ENCODE peak calls at places on chromosome 16, in ten cellular contexts. W is Karpas-422; E is heart left ventricle; K is dorsolateral prefrontal cortex; Y is CD8-positive, alpha-beta memory T cell; X is thoracic aorta; P is tibial artery; Q is GM23248; T is hepatocyte; C is GM23338. S is an unnamed sample.

GRCh38 chr16:24645739-24646645 is 83.5 kb upstream of the TNRC6A start:
- DNase-seq in K (no peak), P (no peak), T (peak; percentile 71), W (no peak), X (peak; percentile 28), Q (peak; percentile 98), C (no peak), E (no peak), Y (no peak), S (no peak)

GRCh38 chr16:24075929-24076716 is 180.0 kb upstream of the CACNG3 start:
- DNase-seq in X (no peak), C (peak; percentile 22), P (no peak), Y (no peak), Q (peak; percentile 2), E (no peak), W (no peak), K (no peak), T (peak; percentile 40), S (no peak)

GRCh38 chr16:50744911-50745310 is 3.0 kb downstream of the CYLD start:
- DNase-seq in X (no peak), Y (no peak), E (no peak), K (no peak), W (no peak), C (no peak), T (no peak), Q (peak; percentile 54), P (no peak), S (no peak)

GRCh38 chr16:79062336-79062735 is 538.2 kb downstream of the MAF start:
- DNase-seq in E (no peak), W (no peak), Q (no peak), T (no peak), P (no peak), C (no peak), X (no peak), K (no peak), Y (no peak), S (no peak)

GRCh38 chr16:14249291-14250032 is 178.3 kb downstream of the MRTFB start:
- DNase-seq in P (no peak), Q (peak; percentile 61), X (no peak), K (no peak), Y (peak; percentile 9), C (peak; percentile 71), T (peak; percentile 40), W (peak; percentile 85), E (no peak), S (peak; percentile 58)

GRCh38 chr16:3328643-3329042 is 23.3 kb downstream of the ZNF75A start:
- DNase-seq in C (no peak), K (no peak), P (no peak), Y (no peak), E (no peak), T (no peak), X (no peak), W (peak; percentile 27), Q (no peak), S (no peak)

GRCh38 chr16:22898874-22899348 is 84.9 kb downstream of the HS3ST2 start:
- DNase-seq in Y (peak; percentile 3), T (peak; percentile 85), X (peak; percentile 10), K (peak; percentile 73), E (peak; percentile 75), P (peak; percentile 71), C (peak; percentile 96), Q (peak; percentile 51), W (peak; percentile 89), S (peak; percentile 85)

GRCh38 chr16:75341934-75342811 is 90.7 kb upstream of the BCAR1 start:
- DNase-seq in E (no peak), Y (no peak), K (no peak), C (no peak), P (no peak), T (peak; percentile 50), Q (peak; percentile 82), X (no peak), W (no peak), S (peak; percentile 56)

GRCh38 chr16:4183258-4184037 is 58.4 kb downstream of the SRL start:
- DNase-seq in Q (peak; percentile 98), C (peak; percentile 97), E (peak; percentile 96), X (peak; percentile 23), W (peak; percentile 97), K (peak; percentile 82), Y (peak; percentile 66), T (peak; percentile 99), P (peak; percentile 96), S (peak; percentile 98)

GRCh38 chr16:1723450-1724147 is 17.6 kb downstream of the MAPK8IP3 start:
- DNase-seq in Y (peak; percentile 23), C (peak; percentile 67), P (no peak), Q (peak; percentile 61), E (no peak), T (peak; percentile 70), W (peak; percentile 79), X (no peak), K (no peak), S (peak; percentile 47)

GRCh38 chr16:8725513-8726178 is 51.2 kb downstream of the ABAT start:
- DNase-seq in P (no peak), X (no peak), Y (no peak), E (no peak), W (no peak), T (no peak), K (no peak), Q (no peak), C (no peak), S (no peak)

GRCh38 chr16:16019488-16019887 is 70.1 kb downstream of the ABCC1 start:
- DNase-seq in Y (no peak), E (no peak), Q (peak; percentile 89), X (peak; percentile 41), P (peak; percentile 83), C (no peak), K (no peak), W (no peak), T (no peak), S (no peak)

GRCh38 chr16:1787322-1788094 is 4.7 kb downstream of the NUBP2 start:
- DNase-seq in W (no peak), Y (no peak), T (no peak), Q (no peak), P (peak; percentile 64), C (no peak), X (no peak), E (no peak), K (no peak), S (no peak)

GRCh38 chr16:31487720-31488629 is 5.1 kb downstream of the SLC5A2 start:
- DNase-seq in T (peak; percentile 82), E (no peak), K (no peak), Q (peak; percentile 53), Y (peak; percentile 70), W (no peak), P (no peak), C (peak; percentile 89), X (no peak), S (peak; percentile 44)

DNA sequence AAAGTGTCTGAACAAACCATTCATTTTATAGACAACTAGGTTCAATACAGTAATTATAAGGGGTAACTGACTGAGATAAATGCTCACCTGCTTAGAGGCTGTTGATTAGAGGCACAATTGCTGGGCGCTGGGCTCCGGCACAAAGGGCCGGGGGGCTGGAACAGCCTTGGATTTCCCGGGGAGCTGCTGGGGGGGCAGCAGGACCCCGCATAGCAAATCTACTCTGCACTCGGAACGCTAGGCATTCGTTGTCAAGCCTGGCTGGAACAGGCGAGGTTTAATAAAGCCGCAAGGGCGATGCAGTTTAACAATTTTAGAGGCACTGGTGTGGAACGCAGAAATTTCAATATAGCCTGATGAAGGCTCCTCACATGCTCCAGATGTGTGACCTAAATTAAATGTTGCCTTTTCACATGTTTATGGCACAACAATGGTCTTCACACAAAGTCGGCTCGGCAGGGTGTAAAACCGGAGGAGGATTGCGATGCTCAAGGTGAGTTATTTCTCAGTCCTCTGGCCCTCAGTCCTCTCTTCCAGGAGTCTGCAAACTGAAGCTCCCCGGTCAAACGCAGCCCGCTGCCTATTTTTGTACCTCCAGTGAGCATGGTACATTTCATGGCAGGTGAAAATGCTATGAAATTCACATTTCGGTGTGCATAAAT is 133.9 kb upstream of the IRX6 start:
- DNase-seq in W (no peak), E (no peak), T (no peak), Y (no peak), Q (no peak), K (no peak), C (peak; percentile 38), X (no peak), P (no peak), S (no peak)
- H3K4me3 ChIP-seq in W (no peak overlapping the region), E (no peak overlapping the region), T (no peak overlapping the region), Y (no peak overlapping the region), Q (no peak overlapping the region), K (no peak overlapping the region), C (peak overlapping the region; percentile 32), X (no peak overlapping the region), P (no peak overlapping the region), S (no peak overlapping the region)

GRCh38 chr16:46897471-46897870 is 13.3 kb downstream of the GPT2 start:
- DNase-seq in P (no peak), C (no peak), E (peak; percentile 54), T (no peak), W (no peak), Q (no peak), K (no peak), Y (no peak), X (no peak), S (no peak)

GRCh38 chr16:46900464-46901235 is 16.5 kb downstream of the GPT2 start:
- DNase-seq in P (no peak), X (no peak), T (no peak), K (no peak), C (no peak), E (no peak), W (no peak), Y (no peak), Q (no peak), S (no peak)

GRCh38 chr16:46901709-46902108 is 17.5 kb downstream of the GPT2 start:
- DNase-seq in P (no peak), W (no peak), C (no peak), X (no peak), Q (no peak), K (no peak), Y (no peak), T (no peak), E (no peak), S (no peak)

GRCh38 chr16:46898006-46898405 is 13.8 kb downstream of the GPT2 start:
- DNase-seq in Q (no peak), K (no peak), E (no peak), Y (no peak), T (no peak), W (no peak), C (no peak), P (no peak), X (no peak), S (no peak)

GRCh38 chr16:46899443-46900143 is 15.4 kb downstream of the GPT2 start:
- DNase-seq in E (no peak), T (no peak), C (no peak), Q (peak; percentile 21), X (no peak), K (no peak), W (no peak), P (no peak), Y (no peak), S (no peak)
- H3K27ac ChIP-seq in E (no peak overlapping the region), T (no peak overlapping the region), C (no peak overlapping the region), Q (no peak overlapping the region), X (no peak overlapping the region), K (no peak overlapping the region), W (no peak overlapping the region), P (no peak overlapping the region), Y (no peak overlapping the region), S (no peak overlapping the region)

GRCh38 chr16:85569615-85570212 is 43.4 kb upstream of the GSE1 start:
- DNase-seq in T (no peak), C (peak; percentile 66), P (no peak), X (no peak), Y (peak; percentile 40), E (no peak), K (no peak), Q (peak; percentile 47), W (no peak), S (no peak)
- H3K4me3 ChIP-seq in T (no peak overlapping the region), C (no peak overlapping the region), P (no peak overlapping the region), X (no peak overlapping the region), Y (peak overlapping the region; percentile 48), E (peak overlapping the region; percentile 0), K (no peak overlapping the region), Q (no peak overlapping the region), W (no peak overlapping the region), S (no peak overlapping the region)

GRCh38 chr16:68270353-68270752 is 6.0 kb downstream of the SLC7A6 start:
- DNase-seq in C (no peak), K (no peak), W (no peak), P (no peak), X (no peak), T (no peak), Y (no peak), E (no peak), Q (no peak), S (no peak)
- H3K27ac ChIP-seq in C (no peak overlapping the region), K (no peak overlapping the region), W (peak overlapping the region; percentile 39), P (no peak overlapping the region), X (no peak overlapping the region), T (no peak overlapping the region), Y (no peak overlapping the region), E (no peak overlapping the region), Q (no peak overlapping the region), S (no peak overlapping the region)

S was measured in cardiac muscle cell.